ENCODE peak calls at places on chromosome 6, in ten cellular contexts. E, L, X, Q, B, S, F, Y, D and V are unnamed samples.

GRCh38 chr6:75748743-75749538 is at the start of gene MYO6:
- DNase-seq in E (peak; percentile 80), L (peak; percentile 47), X (peak; percentile 10), Q (peak; percentile 89), B (peak; percentile 83), S (peak; percentile 93), F (peak; percentile 62), Y (peak; percentile 38), D (peak; percentile 90), V (no peak)

GRCh38 chr6:163438940-163439335 is 24.4 kb downstream of the QKI start:
- DNase-seq in E (no peak), L (peak; percentile 60), X (no peak), Q (peak; percentile 50), B (no peak), S (no peak), F (no peak), Y (peak; percentile 12), D (peak; percentile 52), V (peak; percentile 1)

GRCh38 chr6:158041788-158042187 is 60.1 kb downstream of the SYNJ2 start:
- DNase-seq in E (no peak), L (no peak), X (no peak), Q (no peak), B (no peak), S (no peak), F (no peak), Y (no peak), D (peak; percentile 17), V (no peak)

GRCh38 chr6:87078983-87079616 is 15.8 kb downstream of the CGA start:
- DNase-seq in E (peak; percentile 11), L (peak; percentile 61), X (peak; percentile 59), Q (peak; percentile 73), B (peak; percentile 68), S (no peak), F (peak; percentile 82), Y (peak; percentile 27), D (peak; percentile 56), V (no peak)

GRCh38 chr6:19410477-19410876 is 426.7 kb upstream of the ID4 start:
- DNase-seq in E (no peak), L (peak; percentile 98), X (no peak), Q (no peak), B (no peak), S (no peak), F (peak; percentile 90), Y (no peak), D (no peak), V (no peak)

GRCh38 chr6:52143551-52143950 is 42.6 kb upstream of the IL17A start:
- DNase-seq in E (no peak), L (no peak), X (no peak), Q (no peak), B (no peak), S (no peak), F (no peak), Y (no peak), D (no peak), V (no peak)

GRCh38 chr6:35085359-35086281 is 55.5 kb downstream of the TCP11 start:
- DNase-seq in E (no peak), L (no peak), X (no peak), Q (no peak), B (no peak), S (no peak), F (no peak), Y (no peak), D (peak; percentile 7), V (no peak)

GRCh38 chr6:390914-391558 is 516 bp upstream of the IRF4 start:
- DNase-seq in E (no peak), L (no peak), X (no peak), Q (no peak), B (no peak), S (no peak), F (peak; percentile 22), Y (no peak), D (no peak), V (no peak)

GRCh38 chr6:912871-913663 is 220.1 kb upstream of the EXOC2 start:
- DNase-seq in E (peak; percentile 56), L (peak; percentile 32), X (no peak), Q (no peak), B (no peak), S (no peak), F (peak; percentile 82), Y (no peak), D (no peak), V (no peak)